ENCODE peak calls at places on chromosomes 13 and 19, in ten cellular contexts. K is breast epithelium, B is fibroblast of gingiva, P is ascending aorta, G is frontal cortex, A is A172, W is Right ventricle myocardium superior, Z is COR-L47, V is dermis blood vessel endothelial cell, E is caudate nucleus. H is an unnamed sample.

GRCh38 chr13:112733661-112734379 is 44.0 kb downstream of the ATP11A start:
- DNase-seq in K (no peak), B (no peak), P (no peak), G (no peak), A (no peak), W (no peak), Z (peak), V (no peak), E (no peak), H (peak)

GRCh38 chr19:28874742-28875141 is 338.2 kb downstream of the UQCRFS1 start:
- DNase-seq in K (no peak), B (no peak), P (no peak), G (no peak), A (no peak), W (no peak), Z (no peak), V (no peak), E (no peak), H (no peak)

GRCh38 chr13:74134226-74134776 is at the start of gene KLF12:
- DNase-seq in K (peak), B (peak), P (peak), G (peak), A (peak), W (peak), Z (peak), V (peak), E (no peak), H (peak)

GRCh38 chr19:13526552-13526951 is 20.3 kb upstream of the CACNA1A start:
- DNase-seq in K (no peak), B (no peak), P (no peak), G (no peak), A (peak), W (no peak), Z (no peak), V (peak), E (no peak), H (peak)

GRCh38 chr13:31045621-31046081 is 113.2 kb downstream of the TEX26 start:
- DNase-seq in K (no peak), B (peak), P (peak), G (no peak), A (peak), W (no peak), Z (no peak), V (peak), E (no peak), H (peak)

GRCh38 chr19:3359850-3360493 is 6.4 kb upstream of the NFIC start:
- DNase-seq in K (no peak), B (no peak), P (no peak), G (peak), A (no peak), W (no peak), Z (peak), V (peak), E (no peak), H (no peak)

GRCh38 chr13:107121793-107122192 is 553.9 kb upstream of the ARGLU1 start:
- DNase-seq in K (no peak), B (no peak), P (no peak), G (no peak), A (no peak), W (no peak), Z (no peak), V (no peak), E (no peak), H (no peak)

GRCh38 chr13:73987618-73988017 is 146.6 kb downstream of the KLF12 start:
- DNase-seq in K (no peak), B (no peak), P (no peak), G (no peak), A (no peak), W (no peak), Z (no peak), V (no peak), E (no peak), H (no peak)

GRCh38 chr19:43798546-43799409 is 3.5 kb downstream of the LYPD5 start:
- DNase-seq in K (peak), B (no peak), P (no peak), G (no peak), A (no peak), W (no peak), Z (peak), V (peak), E (no peak), H (peak)

GRCh38 chr13:26485786-26486185 is 71.7 kb upstream of the WASF3 start:
- DNase-seq in K (no peak), B (no peak), P (no peak), G (no peak), A (no peak), W (no peak), Z (no peak), V (no peak), E (no peak), H (no peak)

GRCh38 chr13:83943530-83944279 is 61.4 kb upstream of the SLITRK1 start:
- DNase-seq in K (no peak), B (no peak), P (no peak), G (peak), A (peak), W (no peak), Z (peak), V (no peak), E (no peak), H (no peak)

GRCh38 chr13:72463561-72463960 is 263.9 kb downstream of the MZT1 start:
- DNase-seq in K (no peak), B (no peak), P (no peak), G (no peak), A (no peak), W (no peak), Z (no peak), V (no peak), E (no peak), H (no peak)

GRCh38 chr19:8065489-8066261 is 13.1 kb downstream of the CCL25 start:
- DNase-seq in K (no peak), B (no peak), P (no peak), G (no peak), A (no peak), W (no peak), Z (no peak), V (no peak), E (no peak), H (no peak)

GRCh38 chr13:66835040-66835628 is 395.0 kb downstream of the PCDH9 start:
- DNase-seq in K (no peak), B (no peak), P (peak), G (peak), A (no peak), W (peak), Z (peak), V (peak), E (peak), H (peak)

GRCh38 chr13:45349438-45349837 is 8.5 kb upstream of the TPT1 start:
- DNase-seq in K (no peak), B (peak), P (no peak), G (no peak), A (no peak), W (no peak), Z (no peak), V (no peak), E (no peak), H (no peak)

GRCh38 chr19:14536926-14537692 is 7.7 kb downstream of the TECR start:
- DNase-seq in K (peak), B (peak), P (peak), G (no peak), A (peak), W (peak), Z (no peak), V (peak), E (no peak), H (no peak)

GRCh38 chr13:110352735-110353134 is 45.7 kb downstream of the COL4A2 start:
- DNase-seq in K (no peak), B (no peak), P (no peak), G (no peak), A (no peak), W (no peak), Z (no peak), V (no peak), E (no peak), H (no peak)

GRCh38 chr13:100306444-100306999 is 217.6 kb downstream of the PCCA start:
- DNase-seq in K (no peak), B (no peak), P (no peak), G (no peak), A (no peak), W (no peak), Z (peak), V (no peak), E (no peak), H (no peak)

GRCh38 chr13:21934309-21934708 is 263.4 kb downstream of the FGF9 start:
- DNase-seq in K (peak), B (no peak), P (no peak), G (no peak), A (no peak), W (no peak), Z (peak), V (no peak), E (no peak), H (peak)

GRCh38 chr13:22030321-22030720 is 359.4 kb downstream of the FGF9 start:
- DNase-seq in K (no peak), B (no peak), P (no peak), G (no peak), A (no peak), W (no peak), Z (no peak), V (no peak), E (no peak), H (no peak)

GRCh38 chr13:41708648-41709175 is 251.4 kb downstream of the RGCC start:
- DNase-seq in K (no peak), B (peak), P (no peak), G (no peak), A (no peak), W (peak), Z (no peak), V (no peak), E (no peak), H (no peak)

GRCh38 chr13:87792878-87793277 is 121.7 kb downstream of the SLITRK5 start:
- DNase-seq in K (no peak), B (no peak), P (no peak), G (no peak), A (no peak), W (no peak), Z (no peak), V (no peak), E (no peak), H (no peak)

GRCh38 chr19:42114412-42114811 is 17.8 kb downstream of the POU2F2 start:
- DNase-seq in K (no peak), B (no peak), P (no peak), G (no peak), A (peak), W (no peak), Z (no peak), V (no peak), E (no peak), H (peak)

GRCh38 chr13:42815686-42816085 is 34.3 kb downstream of the FAM216B start:
- DNase-seq in K (no peak), B (peak), P (no peak), G (no peak), A (no peak), W (no peak), Z (no peak), V (no peak), E (no peak), H (no peak)

GRCh38 chr13:93080587-93080986 is 146.0 kb upstream of the GPC6 start:
- DNase-seq in K (no peak), B (no peak), P (no peak), G (no peak), A (peak), W (no peak), Z (peak), V (no peak), E (no peak), H (peak)

GRCh38 chr13:76004411-76004810 is 368.3 kb downstream of the LMO7 start:
- DNase-seq in K (no peak), B (peak), P (no peak), G (no peak), A (no peak), W (no peak), Z (no peak), V (no peak), E (no peak), H (no peak)

GRCh38 chr13:111584101-111584500 is 263.7 kb downstream of the TEX29 start:
- DNase-seq in K (no peak), B (no peak), P (no peak), G (no peak), A (peak), W (no peak), Z (no peak), V (no peak), E (no peak), H (no peak)

GRCh38 chr19:35168261-35168660 is 13.7 kb downstream of the FXYD5 start:
- DNase-seq in K (peak), B (no peak), P (no peak), G (no peak), A (peak), W (no peak), Z (no peak), V (no peak), E (no peak), H (no peak)

GRCh38 chr19:55208880-55209429 is 346 bp downstream of the PTPRH start:
- DNase-seq in K (no peak), B (no peak), P (no peak), G (no peak), A (peak), W (no peak), Z (no peak), V (no peak), E (no peak), H (no peak)

GRCh38 chr13:30241537-30241936 is 65.8 kb downstream of the KATNAL1 start:
- DNase-seq in K (no peak), B (no peak), P (no peak), G (no peak), A (no peak), W (peak), Z (no peak), V (no peak), E (no peak), H (no peak)

GRCh38 chr19:44810555-44811447 is 1.9 kb downstream of the BCAM start:
- DNase-seq in K (no peak), B (no peak), P (no peak), G (no peak), A (no peak), W (no peak), Z (no peak), V (no peak), E (no peak), H (no peak)

GRCh38 chr19:41386442-41386841 is 10.1 kb downstream of the TMEM91 start:
- DNase-seq in K (no peak), B (no peak), P (no peak), G (no peak), A (no peak), W (peak), Z (no peak), V (no peak), E (no peak), H (no peak)

GRCh38 chr19:4929186-4929585 is 19.9 kb downstream of the UHRF1 start:
- DNase-seq in K (no peak), B (no peak), P (no peak), G (no peak), A (peak), W (no peak), Z (no peak), V (no peak), E (no peak), H (no peak)

H was measured in NCI-H510A treated with DMSO at 0.1 percent for 48 hours.